ENCODE peak calls at places on chromosomes 1 and 21, in four cellular contexts. V is MM.1S, E is neural progenitor cell, J is GM23248. F is an unnamed sample.
A peak's percentile ranks its signal among the peaks of the same experiment; 100 is the strongest.

GRCh38 chr1:207103892-207104373 is at the start of gene C4BPA:
- DNase-seq in E (no peak), J (no peak), V (no peak), F (no peak)

GRCh38 chr1:165717918-165718515 is 19.7 kb upstream of the ALDH9A1 start:
- DNase-seq in J (peak; percentile 74), E (peak; percentile 66), V (peak; percentile 80), F (peak; percentile 47)

GRCh38 chr1:179300112-179300511 is 6.5 kb downstream of the SOAT1 start:
- DNase-seq in E (no peak), J (no peak), V (no peak), F (no peak)

GRCh38 chr1:246002725-246003441 is 504.2 kb downstream of the SMYD3 start:
- DNase-seq in J (peak; percentile 89), E (peak; percentile 93), V (peak; percentile 82), F (peak; percentile 86)

GRCh38 chr1:234406871-234407270 is 33.6 kb downstream of the COA6 start:
- DNase-seq in J (no peak), E (no peak), V (no peak), F (no peak)

GRCh38 chr1:58799080-58799479 is 15.2 kb upstream of the JUN start:
- DNase-seq in V (no peak), J (no peak), E (no peak), F (no peak)

GRCh38 chr1:160095382-160096105 is 2.9 kb downstream of the IGSF8 start:
- DNase-seq in J (no peak), E (peak; percentile 63), V (no peak), F (no peak)

GRCh38 chr1:232508161-232508661 is 121.7 kb downstream of the SIPA1L2 start:
- DNase-seq in J (no peak), E (peak; percentile 18), V (no peak), F (no peak)

GRCh38 chr1:61183471-61184034 is 101.2 kb downstream of the NFIA start:
- DNase-seq in J (peak; percentile 34), V (no peak), E (no peak), F (no peak)

GRCh38 chr1:200640373-200641174 is 20.0 kb upstream of the KIF14 start:
- DNase-seq in E (no peak), J (no peak), V (no peak), F (no peak)

GRCh38 chr1:231844986-231845502 is 218.5 kb downstream of the DISC1 start:
- DNase-seq in E (no peak), V (no peak), J (no peak), F (no peak)

GRCh38 chr1:234970731-234971476 is 157.7 kb downstream of the TOMM20 start:
- DNase-seq in E (peak; percentile 78), V (no peak), J (peak; percentile 91), F (peak; percentile 54)

GRCh38 chr1:115654125-115654524 is 12.4 kb downstream of the VANGL1 start:
- DNase-seq in J (no peak), V (no peak), E (no peak), F (peak; percentile 44)

GRCh38 chr1:64243757-64244080 is 40.3 kb downstream of the UBE2U start:
- DNase-seq in J (no peak), V (no peak), E (no peak), F (no peak)

GRCh38 chr1:170414989-170415733 is 116.8 kb upstream of the GORAB start:
- DNase-seq in J (peak; percentile 78), V (no peak), E (no peak), F (no peak)

GRCh38 chr1:170410391-170411146 is 121.4 kb upstream of the GORAB start:
- DNase-seq in E (no peak), V (no peak), J (peak; percentile 93), F (no peak)

DNA sequence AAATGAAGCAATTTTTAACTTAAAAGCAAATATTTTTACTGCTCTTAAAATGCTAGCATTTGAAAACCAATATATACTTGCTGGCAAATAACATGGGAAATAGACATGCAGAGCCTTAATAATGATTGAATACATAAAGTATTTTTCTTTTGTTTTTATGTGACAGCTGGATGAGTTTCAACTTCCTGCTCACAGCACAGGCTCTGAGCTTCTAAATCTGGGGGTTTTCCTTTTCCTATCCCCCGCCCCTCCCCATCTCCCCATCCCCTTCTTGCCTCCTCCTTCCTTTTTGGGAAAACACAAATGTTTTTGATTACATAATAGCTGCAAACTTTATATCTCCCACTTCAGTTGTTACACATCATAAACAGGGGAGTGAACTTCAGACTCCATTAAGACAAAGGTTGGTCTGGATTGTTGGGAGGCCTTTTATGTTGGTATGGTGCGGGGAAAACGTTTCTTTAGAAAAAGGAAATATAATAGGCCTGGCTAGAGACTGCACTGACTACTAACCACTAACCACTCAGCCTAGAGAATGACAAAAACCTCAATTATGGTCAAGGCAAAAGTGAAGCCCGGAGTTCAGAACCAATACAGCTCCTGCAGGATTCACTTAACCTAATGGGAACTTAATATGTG is 116.1 kb upstream of the GORAB start:
- DNase-seq in V (no peak), E (no peak), J (no peak), F (no peak)
- TF ChIP-seq EZH2phosphoT487 in V (no peak), E (no peak), J (no peak), F (no peak)

DNA sequence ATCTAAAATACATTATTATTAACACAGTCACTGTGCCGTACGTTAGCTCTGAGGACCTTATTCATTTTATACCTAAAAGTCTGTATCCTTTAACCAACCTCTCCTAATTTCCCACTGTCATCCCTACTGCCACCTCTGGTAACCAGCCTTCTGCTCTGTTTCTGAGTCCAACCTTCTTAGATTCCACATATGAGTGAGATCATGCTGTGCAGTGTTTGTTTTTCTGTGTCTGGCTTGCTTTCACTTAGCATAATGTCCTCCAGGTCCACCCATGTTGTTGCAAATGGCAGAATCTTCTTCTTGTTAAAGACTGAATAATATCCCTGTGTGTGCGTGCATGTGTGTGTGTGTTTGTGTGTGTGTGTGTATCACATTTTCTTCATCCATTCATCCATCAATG is 64.2 kb downstream of the ETS2 start:
- DNase-seq in J (peak; percentile 7), V (no peak), E (no peak), F (no peak)
- TF ChIP-seq EZH2phosphoT487 in J (no peak), V (no peak), E (no peak), F (no peak)

DNA sequence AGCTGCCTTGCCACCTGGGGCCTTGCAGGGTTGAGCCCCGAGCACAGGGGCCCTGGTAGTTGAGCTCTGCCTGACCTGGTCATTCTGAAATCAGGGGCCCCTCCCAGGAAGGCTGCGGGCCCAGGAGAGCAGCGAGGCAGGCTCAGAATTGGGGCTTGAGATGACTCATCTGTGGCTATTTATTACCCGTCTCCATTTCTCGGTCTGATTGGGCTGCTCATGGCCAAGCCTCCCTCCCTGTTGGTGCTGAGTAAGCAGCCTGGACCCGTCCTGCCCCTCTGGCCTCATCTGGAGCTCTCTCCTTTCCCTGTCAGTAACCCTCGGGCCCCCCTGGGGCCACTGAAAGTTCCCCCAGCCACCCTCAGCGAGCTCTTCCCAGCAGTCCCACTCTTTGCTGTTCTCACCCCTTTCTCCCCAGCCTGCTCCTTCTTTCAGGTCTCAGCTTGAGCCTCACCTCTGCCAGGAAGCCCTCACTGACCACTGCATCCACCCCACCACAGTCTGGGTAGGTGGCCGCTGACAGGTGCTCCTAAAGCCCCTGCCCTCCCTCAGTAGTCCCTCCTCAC is 11.0 kb upstream of the TNFRSF8 start:
- DNase-seq in V (peak; percentile 94), J (peak; percentile 95), E (no peak), F (no peak)
- TF ChIP-seq EZH2phosphoT487 in V (no peak), J (no peak), E (no peak), F (no peak)

DNA sequence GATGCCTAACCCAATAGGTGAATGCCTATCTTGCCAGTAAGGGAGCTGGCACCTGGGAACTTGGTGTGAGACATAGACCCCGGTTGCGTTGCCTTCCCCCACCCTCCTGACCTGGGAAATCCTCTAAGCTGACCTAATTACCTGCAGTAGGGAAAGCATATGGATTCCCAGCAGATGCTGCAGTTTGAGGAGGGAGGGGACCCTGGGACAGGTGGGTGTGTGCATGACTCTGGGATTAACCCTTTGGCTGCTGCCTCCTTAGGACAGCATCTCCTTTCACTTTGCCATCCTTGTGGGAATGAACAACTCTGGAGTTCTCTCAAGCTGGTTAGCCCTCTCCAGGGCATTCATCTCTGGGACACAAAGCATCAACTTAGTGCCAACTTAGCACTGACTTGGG is 16.4 kb upstream of the NFASC start:
- DNase-seq in V (no peak), E (no peak), J (no peak), F (no peak)
- TF ChIP-seq EZH2phosphoT487 in V (no peak), E (no peak), J (no peak), F (no peak)

DNA sequence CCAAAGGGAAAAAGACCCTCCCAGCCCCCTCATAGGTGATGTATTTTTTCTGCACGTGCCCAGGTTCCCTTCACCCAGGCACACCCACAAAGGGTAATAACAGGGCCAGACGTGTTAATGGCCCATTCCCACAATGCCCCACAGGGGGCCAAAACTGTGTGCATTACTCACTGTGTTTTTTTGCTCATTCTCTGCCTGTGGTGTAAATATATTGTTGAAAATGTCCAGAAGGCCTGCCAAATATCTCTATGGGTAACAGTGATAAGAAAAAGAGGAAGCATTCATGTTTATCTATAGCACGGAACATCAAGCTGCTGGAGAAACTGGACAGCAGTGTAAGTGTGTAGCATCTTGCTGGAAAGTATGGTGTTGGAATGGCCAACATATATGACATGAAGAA is 21.9 kb downstream of the RHEX start:
- DNase-seq in V (no peak), E (no peak), J (no peak), F (no peak)
- TF ChIP-seq EZH2phosphoT487 in V (no peak), E (no peak), J (no peak), F (no peak)

GRCh38 chr1:109791495-109792040 is 27.8 kb upstream of the EPS8L3 start:
- DNase-seq in V (no peak), E (no peak), J (no peak), F (no peak)
- TF ChIP-seq EZH2phosphoT487 in V (no peak), E (no peak), J (no peak), F (no peak)

DNA sequence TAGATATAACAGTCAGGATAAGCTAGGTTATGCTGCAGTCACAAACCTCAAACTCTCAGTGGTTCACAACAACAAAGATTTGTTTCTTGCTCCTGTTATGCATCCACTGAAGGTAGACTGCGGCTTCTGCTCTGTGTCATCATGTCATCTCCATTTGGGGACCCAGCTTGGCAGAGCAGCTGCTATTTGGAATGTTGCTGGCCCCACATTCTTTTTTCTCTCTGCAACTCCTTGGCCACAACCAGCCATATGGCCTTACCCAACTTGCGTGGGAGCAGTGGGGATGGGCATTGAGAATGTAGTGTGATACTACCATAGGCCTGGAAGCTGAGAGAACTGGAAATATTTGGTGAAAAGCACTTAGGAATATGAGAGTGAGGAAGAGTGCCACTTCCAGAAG is 26.4 kb downstream of the AGO4 start:
- DNase-seq in V (no peak), E (no peak), J (no peak), F (no peak)
- TF ChIP-seq EZH2phosphoT487 in V (no peak), E (no peak), J (no peak), F (no peak)

F was measured in SK-N-SH.